ENCODE peak calls at places on chromosomes 3 and 15, in nine cellular contexts. One of them, this sample, is unnamed.

GRCh38 chr3:1723726-1724125 is 374.9 kb upstream of the CNTN4 start:
- DNase-seq in IMR-90: no peak
- DNase-seq in transverse colon: no peak
- DNase-seq in CD8-positive, alpha-beta T cell: no peak
- DNase-seq in tibial nerve: no peak
- DNase-seq in fibroblast of the aortic adventitia: no peak
- DNase-seq in epithelial cell of esophagus: peak
- DNase-seq in fibroblast of pulmonary artery: no peak
- DNase-seq in sigmoid colon: no peak
- DNase-seq in this sample: no peak

GRCh38 chr3:35498506-35499210 is 140.7 kb upstream of the ARPP21 start:
- DNase-seq in fibroblast of pulmonary artery: peak
- DNase-seq in IMR-90: no peak
- DNase-seq in transverse colon: no peak
- DNase-seq in epithelial cell of esophagus: no peak
- DNase-seq in sigmoid colon: no peak
- DNase-seq in CD8-positive, alpha-beta T cell: no peak
- DNase-seq in fibroblast of the aortic adventitia: no peak
- DNase-seq in tibial nerve: no peak
- DNase-seq in this sample: no peak

GRCh38 chr15:48393650-48394049 is 62.4 kb downstream of the DUT start:
- DNase-seq in sigmoid colon: no peak
- DNase-seq in fibroblast of pulmonary artery: peak
- DNase-seq in CD8-positive, alpha-beta T cell: no peak
- DNase-seq in fibroblast of the aortic adventitia: peak
- DNase-seq in tibial nerve: no peak
- DNase-seq in transverse colon: peak
- DNase-seq in IMR-90: peak
- DNase-seq in epithelial cell of esophagus: no peak
- DNase-seq in this sample: no peak

GRCh38 chr3:108221403-108221802 is 821 bp downstream of the IFT57 start:
- DNase-seq in sigmoid colon: no peak
- DNase-seq in tibial nerve: no peak
- DNase-seq in fibroblast of pulmonary artery: no peak
- DNase-seq in fibroblast of the aortic adventitia: no peak
- DNase-seq in CD8-positive, alpha-beta T cell: no peak
- DNase-seq in IMR-90: no peak
- DNase-seq in transverse colon: no peak
- DNase-seq in epithelial cell of esophagus: no peak
- DNase-seq in this sample: no peak

GRCh38 chr15:80906159-80906775 is 83.4 kb downstream of the MESD start:
- DNase-seq in sigmoid colon: no peak
- DNase-seq in epithelial cell of esophagus: peak
- DNase-seq in tibial nerve: no peak
- DNase-seq in CD8-positive, alpha-beta T cell: no peak
- DNase-seq in fibroblast of pulmonary artery: no peak
- DNase-seq in fibroblast of the aortic adventitia: no peak
- DNase-seq in IMR-90: peak
- DNase-seq in transverse colon: no peak
- DNase-seq in this sample: no peak

GRCh38 chr15:70923311-70924080 is 30.9 kb downstream of the LRRC49 start:
- DNase-seq in CD8-positive, alpha-beta T cell: no peak
- DNase-seq in tibial nerve: no peak
- DNase-seq in sigmoid colon: no peak
- DNase-seq in fibroblast of pulmonary artery: peak
- DNase-seq in transverse colon: no peak
- DNase-seq in IMR-90: peak
- DNase-seq in epithelial cell of esophagus: no peak
- DNase-seq in fibroblast of the aortic adventitia: peak
- DNase-seq in this sample: no peak

GRCh38 chr15:59516655-59517461 is 78.9 kb downstream of the FAM81A start:
- DNase-seq in tibial nerve: no peak
- DNase-seq in fibroblast of the aortic adventitia: no peak
- DNase-seq in fibroblast of pulmonary artery: no peak
- DNase-seq in CD8-positive, alpha-beta T cell: no peak
- DNase-seq in epithelial cell of esophagus: no peak
- DNase-seq in transverse colon: no peak
- DNase-seq in IMR-90: no peak
- DNase-seq in sigmoid colon: no peak
- DNase-seq in this sample: no peak

GRCh38 chr15:100131321-100132224 is 210.2 kb downstream of the ADAMTS17 start:
- DNase-seq in IMR-90: peak
- DNase-seq in sigmoid colon: no peak
- DNase-seq in fibroblast of pulmonary artery: peak
- DNase-seq in CD8-positive, alpha-beta T cell: no peak
- DNase-seq in transverse colon: peak
- DNase-seq in tibial nerve: no peak
- DNase-seq in fibroblast of the aortic adventitia: no peak
- DNase-seq in epithelial cell of esophagus: peak
- DNase-seq in this sample: no peak

GRCh38 chr15:69526696-69527095 is 74.1 kb downstream of the RPLP1 start:
- DNase-seq in fibroblast of pulmonary artery: no peak
- DNase-seq in transverse colon: no peak
- DNase-seq in CD8-positive, alpha-beta T cell: no peak
- DNase-seq in tibial nerve: no peak
- DNase-seq in epithelial cell of esophagus: no peak
- DNase-seq in IMR-90: no peak
- DNase-seq in fibroblast of the aortic adventitia: no peak
- DNase-seq in sigmoid colon: no peak
- DNase-seq in this sample: no peak

GRCh38 chr15:35722506-35722905 is 176.5 kb upstream of the DPH6 start:
- DNase-seq in sigmoid colon: no peak
- DNase-seq in transverse colon: no peak
- DNase-seq in CD8-positive, alpha-beta T cell: no peak
- DNase-seq in fibroblast of pulmonary artery: no peak
- DNase-seq in epithelial cell of esophagus: no peak
- DNase-seq in IMR-90: no peak
- DNase-seq in tibial nerve: no peak
- DNase-seq in fibroblast of the aortic adventitia: no peak
- DNase-seq in this sample: no peak

GRCh38 chr15:34693053-34693744 is 61.6 kb downstream of the GJD2 start:
- DNase-seq in transverse colon: no peak
- DNase-seq in fibroblast of the aortic adventitia: peak
- DNase-seq in fibroblast of pulmonary artery: no peak
- DNase-seq in epithelial cell of esophagus: peak
- DNase-seq in tibial nerve: no peak
- DNase-seq in IMR-90: peak
- DNase-seq in CD8-positive, alpha-beta T cell: no peak
- DNase-seq in sigmoid colon: no peak
- DNase-seq in this sample: no peak

GRCh38 chr3:5212625-5213573 is 25.4 kb downstream of the EDEM1 start:
- DNase-seq in fibroblast of the aortic adventitia: no peak
- DNase-seq in IMR-90: no peak
- DNase-seq in epithelial cell of esophagus: peak
- DNase-seq in CD8-positive, alpha-beta T cell: no peak
- DNase-seq in transverse colon: no peak
- DNase-seq in tibial nerve: no peak
- DNase-seq in fibroblast of pulmonary artery: no peak
- DNase-seq in sigmoid colon: no peak
- DNase-seq in this sample: no peak

GRCh38 chr3:197490098-197490497 is 65.7 kb downstream of the BDH1 start:
- DNase-seq in epithelial cell of esophagus: peak
- DNase-seq in transverse colon: no peak
- DNase-seq in CD8-positive, alpha-beta T cell: no peak
- DNase-seq in IMR-90: peak
- DNase-seq in fibroblast of pulmonary artery: peak
- DNase-seq in sigmoid colon: no peak
- DNase-seq in tibial nerve: no peak
- DNase-seq in fibroblast of the aortic adventitia: peak
- DNase-seq in this sample: peak

GRCh38 chr3:133820129-133820528 is 14.5 kb downstream of the SRPRB start:
- DNase-seq in transverse colon: no peak
- DNase-seq in sigmoid colon: no peak
- DNase-seq in CD8-positive, alpha-beta T cell: no peak
- DNase-seq in fibroblast of pulmonary artery: no peak
- DNase-seq in fibroblast of the aortic adventitia: no peak
- DNase-seq in tibial nerve: no peak
- DNase-seq in epithelial cell of esophagus: peak
- DNase-seq in IMR-90: no peak
- DNase-seq in this sample: no peak

GRCh38 chr3:122941233-122942206 is 86.0 kb downstream of the SEMA5B start:
- DNase-seq in transverse colon: no peak
- DNase-seq in epithelial cell of esophagus: no peak
- DNase-seq in IMR-90: no peak
- DNase-seq in CD8-positive, alpha-beta T cell: no peak
- DNase-seq in tibial nerve: no peak
- DNase-seq in fibroblast of pulmonary artery: peak
- DNase-seq in sigmoid colon: no peak
- DNase-seq in fibroblast of the aortic adventitia: no peak
- DNase-seq in this sample: no peak
- TF ChIP-seq CTCF in transverse colon: no peak
- TF ChIP-seq CTCF in epithelial cell of esophagus: peak
- TF ChIP-seq CTCF in IMR-90: peak
- TF ChIP-seq CTCF in CD8-positive, alpha-beta T cell: no peak
- TF ChIP-seq CTCF in tibial nerve: no peak
- TF ChIP-seq CTCF in fibroblast of pulmonary artery: peak
- TF ChIP-seq CTCF in sigmoid colon: no peak
- TF ChIP-seq CTCF in fibroblast of the aortic adventitia: peak
- TF ChIP-seq CTCF in this sample: peak

GRCh38 chr15:40769310-40770146 is at the start of gene C15orf62:
- DNase-seq in CD8-positive, alpha-beta T cell: peak
- DNase-seq in transverse colon: peak
- DNase-seq in fibroblast of the aortic adventitia: peak
- DNase-seq in tibial nerve: no peak
- DNase-seq in fibroblast of pulmonary artery: peak
- DNase-seq in epithelial cell of esophagus: peak
- DNase-seq in sigmoid colon: no peak
- DNase-seq in IMR-90: peak
- DNase-seq in this sample: no peak
- H3K4me3 ChIP-seq in CD8-positive, alpha-beta T cell: peak
- H3K4me3 ChIP-seq in transverse colon: no peak
- H3K4me3 ChIP-seq in fibroblast of the aortic adventitia: no peak
- H3K4me3 ChIP-seq in tibial nerve: no peak
- H3K4me3 ChIP-seq in fibroblast of pulmonary artery: no peak
- H3K4me3 ChIP-seq in epithelial cell of esophagus: peak
- H3K4me3 ChIP-seq in sigmoid colon: no peak
- H3K4me3 ChIP-seq in IMR-90: no peak
- H3K4me3 ChIP-seq in this sample: no peak

DNA sequence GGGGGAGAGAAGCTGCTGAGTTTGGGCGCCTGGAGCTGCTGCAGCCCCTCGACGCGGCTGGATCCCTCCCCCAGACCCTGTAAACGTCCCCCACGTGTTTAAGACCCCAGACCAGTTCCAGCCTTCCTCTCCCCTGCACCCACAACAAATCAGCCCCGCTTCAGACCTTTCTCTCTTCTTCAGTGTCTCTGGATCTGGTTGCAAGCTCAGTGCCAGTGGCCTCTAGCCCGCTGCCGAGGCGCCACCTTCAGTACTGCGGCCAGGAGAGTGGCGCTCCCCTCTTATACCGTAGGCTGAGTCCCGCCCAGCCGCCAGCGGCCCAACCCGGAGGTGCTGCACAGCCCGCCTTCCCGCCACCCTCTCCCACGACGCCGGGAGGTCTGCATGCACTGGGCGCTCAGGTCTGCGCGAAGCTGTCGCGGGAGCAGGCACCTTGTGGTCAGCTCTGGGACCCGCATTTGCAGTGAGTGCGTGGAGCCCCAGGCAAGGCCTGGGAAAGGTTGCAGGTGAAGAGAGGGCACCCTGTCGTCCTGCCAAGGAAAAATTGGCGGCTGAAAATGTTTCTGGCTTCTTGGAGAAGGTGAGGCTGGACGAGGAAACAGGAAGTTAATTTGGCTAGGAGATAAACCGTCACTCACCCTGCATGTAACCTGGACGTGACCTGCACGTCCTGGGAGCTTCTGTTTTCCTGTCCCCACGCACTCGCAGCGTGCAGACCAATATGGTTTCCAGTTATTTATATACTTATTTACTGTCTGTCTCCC is at the start of gene C2CD4B:
- DNase-seq in sigmoid colon: no peak
- DNase-seq in fibroblast of pulmonary artery: peak
- DNase-seq in fibroblast of the aortic adventitia: no peak
- DNase-seq in tibial nerve: no peak
- DNase-seq in epithelial cell of esophagus: peak
- DNase-seq in CD8-positive, alpha-beta T cell: no peak
- DNase-seq in IMR-90: no peak
- DNase-seq in transverse colon: peak
- DNase-seq in this sample: no peak
- TF ChIP-seq CTCF in sigmoid colon: no peak
- TF ChIP-seq CTCF in fibroblast of pulmonary artery: no peak
- TF ChIP-seq CTCF in fibroblast of the aortic adventitia: no peak
- TF ChIP-seq CTCF in tibial nerve: no peak
- TF ChIP-seq CTCF in epithelial cell of esophagus: no peak
- TF ChIP-seq CTCF in CD8-positive, alpha-beta T cell: no peak
- TF ChIP-seq CTCF in IMR-90: no peak
- TF ChIP-seq CTCF in transverse colon: peak
- TF ChIP-seq CTCF in this sample: no peak

GRCh38 chr3:99248130-99248529 is 346.6 kb upstream of the DCBLD2 start:
- DNase-seq in epithelial cell of esophagus: peak
- DNase-seq in CD8-positive, alpha-beta T cell: no peak
- DNase-seq in fibroblast of the aortic adventitia: no peak
- DNase-seq in IMR-90: peak
- DNase-seq in sigmoid colon: no peak
- DNase-seq in tibial nerve: no peak
- DNase-seq in fibroblast of pulmonary artery: peak
- DNase-seq in transverse colon: no peak
- DNase-seq in this sample: no peak
- H3K4me3 ChIP-seq in epithelial cell of esophagus: no peak
- H3K4me3 ChIP-seq in CD8-positive, alpha-beta T cell: no peak
- H3K4me3 ChIP-seq in fibroblast of the aortic adventitia: no peak
- H3K4me3 ChIP-seq in IMR-90: no peak
- H3K4me3 ChIP-seq in sigmoid colon: no peak
- H3K4me3 ChIP-seq in tibial nerve: no peak
- H3K4me3 ChIP-seq in fibroblast of pulmonary artery: no peak
- H3K4me3 ChIP-seq in transverse colon: no peak
- H3K4me3 ChIP-seq in this sample: no peak